ENCODE peak calls at places on chromosomes 5 and 9, in four cellular contexts. K is GM12878, V is HepG2, T is K562. E is an unnamed sample.
A peak's percentile ranks its signal among the peaks of the same experiment; 100 is the strongest.

GRCh38 chr9:82706781-82707180 is 356.2 kb downstream of the RASEF start:
- DNase-seq in K (no peak), V (no peak), T (no peak), E (no peak)

GRCh38 chr5:129664336-129664937 is 83.5 kb upstream of the MINAR2 start:
- DNase-seq in K (no peak), V (peak; percentile 17), T (peak; percentile 29), E (peak; percentile 31)

GRCh38 chr5:13248236-13248635 is 696.3 kb downstream of the DNAH5 start:
- DNase-seq in K (no peak), V (no peak), T (no peak), E (no peak)

GRCh38 chr5:142748568-142749249 is 21.5 kb upstream of the ARHGAP26 start:
- DNase-seq in K (no peak), V (peak; percentile 42), T (peak; percentile 23), E (peak; percentile 41)

GRCh38 chr5:173637340-173637739 is 20.9 kb upstream of the BOD1 start:
- DNase-seq in K (no peak), V (no peak), T (no peak), E (no peak)

GRCh38 chr9:3495850-3496249 is 30.0 kb downstream of the RFX3 start:
- DNase-seq in K (no peak), V (no peak), T (no peak), E (no peak)

GRCh38 chr9:88949425-88949824 is 41.8 kb upstream of the S1PR3 start:
- DNase-seq in K (no peak), V (no peak), T (peak; percentile 25), E (no peak)

GRCh38 chr9:21996438-21996837 is 1.8 kb downstream of the CDKN2B-AS1 start:
- DNase-seq in K (no peak), V (no peak), T (no peak), E (peak; percentile 40)

GRCh38 chr5:1660037-1660400 is 136.3 kb upstream of the LPCAT1 start:
- DNase-seq in K (no peak), V (no peak), T (no peak), E (no peak)

GRCh38 chr9:131237931-131238401 is 38.3 kb downstream of the FAM78A start:
- DNase-seq in K (peak; percentile 76), V (no peak), T (no peak), E (no peak)

GRCh38 chr9:132044176-132044880 is 35.3 kb downstream of the MED27 start:
- DNase-seq in K (no peak), V (no peak), T (no peak), E (no peak)

GRCh38 chr9:109310486-109310901 is 10.4 kb downstream of the EPB41L4B start:
- DNase-seq in K (no peak), V (no peak), T (no peak), E (no peak)

GRCh38 chr5:111829701-111830100 is 72.7 kb upstream of the NREP start:
- DNase-seq in K (no peak), V (no peak), T (no peak), E (no peak)

GRCh38 chr9:111943746-111944145 is 47.1 kb downstream of the UGCG start:
- DNase-seq in K (no peak), V (peak; percentile 20), T (no peak), E (no peak)
- TF ChIP-seq TARDBP in K (no peak), V (no peak), T (no peak), E (no peak)

GRCh38 chr5:139275536-139276297 is 17.8 kb upstream of the MATR3 start:
- DNase-seq in K (no peak), V (peak; percentile 30), T (peak; percentile 20), E (no peak)
- TF ChIP-seq FOXK2 in K (no peak), V (no peak), T (peak; percentile 58), E (no peak)

GRCh38 chr9:113574381-113575262 is 111.1 kb downstream of the RGS3 start:
- DNase-seq in K (no peak), V (no peak), T (no peak), E (no peak)
- TF ChIP-seq TARDBP in K (no peak), V (no peak), T (no peak), E (no peak)

GRCh38 chr9:90441814-90442213 is 200.8 kb downstream of the DIRAS2 start:
- DNase-seq in K (no peak), V (no peak), T (no peak), E (no peak)
- TF ChIP-seq FOXK2 in K (no peak), V (no peak), T (no peak), E (no peak)

DNA sequence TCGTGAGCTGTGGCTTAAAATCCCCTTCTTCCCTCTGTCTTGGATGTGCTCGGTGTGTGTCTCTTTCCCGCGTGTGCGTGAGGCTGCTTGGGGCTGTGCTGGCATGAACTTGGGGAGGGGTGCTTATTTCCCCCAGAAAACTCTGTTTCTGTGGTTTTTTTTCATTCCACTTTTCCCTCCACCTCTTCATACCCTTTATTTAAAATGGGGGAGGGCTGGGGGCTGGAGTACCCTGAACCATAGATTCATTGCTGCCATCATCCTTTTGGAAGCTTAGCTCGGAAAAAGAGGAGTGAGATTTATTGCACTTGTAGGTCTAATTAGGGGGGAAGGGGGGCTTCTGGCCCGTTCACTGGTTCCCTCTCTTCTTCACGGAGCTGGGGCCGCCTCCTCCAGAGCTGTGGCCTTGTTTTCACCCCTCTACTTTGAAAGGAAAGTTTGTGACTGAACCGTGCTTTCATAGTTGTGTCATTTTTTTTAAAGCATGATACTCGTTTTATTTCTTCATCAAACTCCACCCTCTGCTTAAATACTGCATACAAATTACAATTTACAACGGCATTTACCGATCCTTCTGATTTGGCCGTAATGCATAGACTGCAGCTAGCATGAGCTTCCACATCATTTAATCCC is 2.8 kb downstream of the NR2F1 start:
- DNase-seq in K (no peak), V (no peak), T (no peak), E (no peak)
- TF ChIP-seq TARDBP in K (no peak), V (no peak), T (no peak), E (no peak)

DNA sequence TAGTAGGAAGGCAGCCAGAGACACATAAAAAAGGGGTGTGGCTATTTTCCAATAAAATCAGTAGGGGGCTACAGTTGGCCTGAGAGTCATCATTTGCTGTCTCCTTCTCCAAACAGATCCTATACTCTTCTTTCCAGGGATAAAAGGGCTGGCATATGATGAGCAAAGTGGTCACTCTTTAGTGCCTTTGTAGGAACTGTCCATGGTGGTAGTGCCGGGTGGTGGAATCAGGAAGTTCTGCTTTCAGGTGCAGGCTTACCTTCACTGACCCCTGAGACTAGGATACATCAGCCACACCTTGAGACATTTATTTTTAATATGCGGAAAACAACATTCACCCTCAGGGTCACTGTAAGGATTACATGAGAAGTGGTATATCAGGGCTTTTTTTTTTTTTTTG is 80.8 kb downstream of the ASTN2 start:
- DNase-seq in K (no peak), V (no peak), T (no peak), E (peak; percentile 5)
- TF ChIP-seq FOXK2 in K (no peak), V (no peak), T (no peak), E (no peak)

DNA sequence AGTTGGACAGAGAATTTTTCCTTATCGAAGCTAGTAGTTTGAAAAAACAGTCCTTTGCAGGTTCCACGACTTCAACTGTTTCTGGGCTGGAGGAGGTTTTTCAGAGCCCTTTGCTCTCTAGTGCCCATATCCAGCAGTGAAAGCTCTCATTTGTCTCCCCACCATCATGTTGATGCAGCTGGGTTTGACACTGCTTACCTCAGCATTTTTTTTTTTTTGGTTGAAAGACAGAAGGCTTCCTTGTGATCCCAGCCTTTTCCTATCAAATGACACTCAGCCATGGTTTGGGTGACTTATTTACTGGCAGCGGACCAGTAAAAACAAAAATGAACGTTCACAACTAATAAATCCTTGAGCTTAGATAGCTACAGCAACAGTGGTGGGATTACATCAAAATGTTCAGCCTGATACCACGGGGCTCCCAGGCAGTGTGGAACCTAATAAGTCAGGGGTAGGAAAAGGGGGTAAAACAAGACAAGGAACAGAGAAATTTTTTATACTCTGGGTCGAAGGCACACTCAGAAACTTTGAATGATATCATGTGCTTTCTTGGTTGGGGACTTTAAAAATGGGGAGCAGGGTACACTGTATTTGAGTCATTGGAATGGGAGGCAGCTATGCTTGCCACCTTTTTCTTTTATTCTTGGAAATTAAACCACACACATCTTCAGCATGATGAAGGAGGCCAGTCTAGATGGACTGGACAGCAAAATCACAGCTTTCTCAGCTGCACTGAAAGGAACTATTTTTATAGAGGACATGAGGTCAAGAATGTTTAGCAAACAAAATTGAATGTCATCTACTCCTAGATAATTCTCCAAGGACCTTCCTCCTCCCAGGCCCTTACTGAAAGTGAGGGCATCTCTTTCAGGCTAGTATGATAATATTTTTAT is 308.9 kb upstream of the MPDZ start:
- DNase-seq in K (no peak), V (no peak), T (no peak), E (peak; percentile 20)
- TF ChIP-seq TARDBP in K (no peak), V (no peak), T (no peak), E (no peak)

DNA sequence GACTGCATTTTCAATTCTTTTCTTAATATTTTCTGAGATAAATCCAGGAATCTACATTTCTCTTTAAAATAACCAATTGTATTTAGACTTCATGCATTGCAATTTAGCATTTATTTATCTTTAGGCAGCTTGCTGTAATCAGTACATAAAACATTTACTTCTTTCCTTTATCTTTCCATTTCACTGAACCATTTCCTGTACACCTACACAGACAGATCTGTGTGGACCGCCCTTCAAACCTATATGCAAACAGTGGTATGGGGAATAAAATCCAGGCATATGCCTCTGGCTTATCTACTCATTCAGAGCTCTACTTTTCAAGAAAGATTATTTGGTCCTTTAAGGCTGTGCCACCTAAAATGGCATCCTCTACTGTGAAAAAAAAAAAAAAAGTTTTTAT is 640.0 kb downstream of the MAT2B start:
- DNase-seq in K (no peak), V (no peak), T (no peak), E (no peak)
- TF ChIP-seq FOXK2 in K (no peak), V (no peak), T (no peak), E (no peak)